ENCODE peak calls at places on chromosomes 5 and 9, in eight cellular contexts. M is CD8-positive, alpha-beta T cell; H is gastrocnemius medialis; N is uterus; Z is left ventricle myocardium inferior; A is GM06990; K is A673; P is WERI-Rb-1. D is an unnamed sample.

GRCh38 chr9:90054810-90055209 is 450.0 kb downstream of the GADD45G start:
- DNase-seq in Z (no peak), P (no peak), N (no peak), M (no peak), K (no peak), A (no peak), H (no peak), D (no peak)

GRCh38 chr9:34891386-34891785 is 66.7 kb upstream of the PHF24 start:
- DNase-seq in H (no peak), M (no peak), A (no peak), N (no peak), P (no peak), Z (no peak), K (no peak), D (no peak)

GRCh38 chr5:158623971-158624370 is 475.7 kb downstream of the EBF1 start:
- DNase-seq in Z (no peak), P (peak; percentile 76), N (no peak), K (no peak), H (no peak), A (no peak), M (no peak), D (no peak)

GRCh38 chr5:50709471-50709870 is 43.0 kb downstream of the PARP8 start:
- DNase-seq in N (no peak), Z (no peak), P (no peak), K (no peak), A (peak; percentile 18), H (no peak), M (no peak), D (no peak)

GRCh38 chr5:139371482-139372435 is 11.3 kb downstream of the SLC23A1 start:
- DNase-seq in Z (no peak), N (no peak), A (no peak), P (no peak), M (no peak), K (no peak), H (no peak), D (peak; percentile 38)

GRCh38 chr9:109799792-109800191 is 19.8 kb downstream of the PALM2AKAP2 start:
- DNase-seq in H (no peak), Z (no peak), N (no peak), K (no peak), P (no peak), A (no peak), M (no peak), D (no peak)

GRCh38 chr5:107619781-107620180 is 51.0 kb downstream of the EFNA5 start:
- DNase-seq in A (no peak), Z (no peak), K (no peak), M (no peak), P (no peak), N (no peak), H (no peak), D (no peak)

GRCh38 chr9:126702501-126703329 is 89.0 kb downstream of the LMX1B start:
- DNase-seq in N (no peak), A (no peak), H (no peak), Z (no peak), P (peak; percentile 90), K (peak; percentile 39), M (peak; percentile 48), D (peak; percentile 52)

GRCh38 chr5:151862811-151863472 is 61.7 kb downstream of the GLRA1 start:
- DNase-seq in M (no peak), A (peak; percentile 13), H (no peak), P (no peak), N (no peak), Z (no peak), K (no peak), D (no peak)

GRCh38 chr9:131608469-131609115 is 63.3 kb downstream of the PRRT1B start:
- DNase-seq in Z (peak; percentile 69), M (no peak), K (no peak), A (no peak), H (peak; percentile 79), P (no peak), N (peak; percentile 76), D (peak; percentile 93)

GRCh38 chr9:113275147-113276131 is at the start of the genes CDC26 and PRPF4:
- DNase-seq in Z (peak; percentile 96), K (peak; percentile 99), N (peak; percentile 97), P (peak; percentile 99), H (peak; percentile 93), M (peak; percentile 94), A (peak; percentile 95), D (peak; percentile 99)

GRCh38 chr9:113274474-113275146 is 762 bp downstream of the CDC26 start:
- DNase-seq in H (no peak), N (no peak), P (peak; percentile 51), A (peak; percentile 30), K (peak; percentile 72), Z (no peak), M (peak; percentile 34), D (no peak)

GRCh38 chr9:113281356-113281755 is 5.9 kb downstream of the PRPF4 start:
- DNase-seq in H (no peak), P (no peak), M (no peak), N (no peak), A (no peak), K (no peak), Z (no peak), D (no peak)

GRCh38 chr9:113278840-113279239 is 3.4 kb downstream of the PRPF4 start:
- DNase-seq in N (no peak), K (no peak), M (no peak), P (no peak), Z (no peak), H (no peak), A (no peak), D (no peak)
- H3K36me3 ChIP-seq in N (no peaks in the 10 kb centered on the region), K (peaks cover 67% of the 10 kb centered on the region), M (peaks cover 37% of the 10 kb centered on the region), P (peaks cover 74% of the 10 kb centered on the region), Z (peaks cover 72% of the 10 kb centered on the region), H (peaks cover 6% of the 10 kb centered on the region), A (peaks cover 13% of the 10 kb centered on the region), D (peaks cover 69% of the 10 kb centered on the region)

GRCh38 chr5:14467251-14467650 is 114.3 kb upstream of the OTULINL start:
- DNase-seq in M (no peak), Z (no peak), P (no peak), K (no peak), N (no peak), H (no peak), A (no peak), D (no peak)
- H3K36me3 ChIP-seq in M (no peaks in the 10 kb centered on the region), Z (peaks cover 80% of the 10 kb centered on the region), P (peaks cover 18% of the 10 kb centered on the region), K (peaks cover 23% of the 10 kb centered on the region), N (no peaks in the 10 kb centered on the region), H (no peaks in the 10 kb centered on the region), A (peaks cover 28% of the 10 kb centered on the region), D (peaks cover 40% of the 10 kb centered on the region)

GRCh38 chr5:178210073-178210526 is 5.8 kb downstream of the HNRNPAB start:
- DNase-seq in M (no peak), N (no peak), Z (no peak), P (no peak), H (no peak), A (no peak), K (no peak), D (peak; percentile 62)
- H3K36me3 ChIP-seq in M (peaks cover 84% of the 10 kb centered on the region), N (no peaks in the 10 kb centered on the region), Z (peaks cover 89% of the 10 kb centered on the region), P (peaks cover 98% of the 10 kb centered on the region), H (peaks cover 5% of the 10 kb centered on the region), A (peaks cover 71% of the 10 kb centered on the region), K (peaks cover 92% of the 10 kb centered on the region), D (peaks cover 76% of the 10 kb centered on the region)

GRCh38 chr9:117719161-117719560 is 15.0 kb downstream of the TLR4 start:
- DNase-seq in N (no peak), P (no peak), Z (no peak), K (no peak), A (no peak), H (no peak), M (no peak), D (no peak)

GRCh38 chr9:117718085-117718484 is 13.9 kb downstream of the TLR4 start:
- DNase-seq in K (no peak), M (no peak), P (no peak), Z (no peak), H (no peak), N (no peak), A (peak; percentile 43), D (no peak)

GRCh38 chr9:117718701-117719100 is 14.5 kb downstream of the TLR4 start:
- DNase-seq in Z (no peak), K (no peak), A (no peak), N (no peak), H (no peak), P (no peak), M (no peak), D (no peak)

GRCh38 chr9:117714282-117714681 is 10.1 kb downstream of the TLR4 start:
- DNase-seq in H (no peak), Z (no peak), N (no peak), P (peak; percentile 80), A (no peak), K (no peak), M (no peak), D (no peak)

DNA sequence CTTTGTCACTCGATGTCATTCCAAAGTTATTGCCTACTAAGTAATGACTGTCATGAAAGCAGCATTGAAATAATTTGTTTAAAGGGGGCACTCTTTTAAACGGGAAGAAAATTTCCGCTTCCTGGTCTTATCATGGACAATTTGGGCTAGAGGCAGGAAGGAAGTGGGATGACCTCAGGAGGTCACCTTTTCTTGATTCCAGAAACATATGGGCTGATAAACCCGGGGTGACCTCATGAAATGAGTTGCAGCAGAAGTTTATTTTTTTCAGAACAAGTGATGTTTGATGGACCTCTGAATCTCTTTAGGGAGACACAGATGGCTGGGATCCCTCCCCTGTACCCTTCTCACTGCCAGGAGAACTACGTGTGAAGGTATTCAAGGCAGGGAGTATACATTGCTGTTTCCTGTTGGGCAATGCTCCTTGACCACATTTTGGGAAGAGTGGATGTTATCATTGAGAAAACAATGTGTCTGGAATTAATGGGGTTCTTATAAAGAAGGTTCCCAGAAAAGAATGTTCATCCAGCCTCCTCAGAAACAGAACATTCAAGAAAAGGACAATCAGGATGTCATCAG is 11.3 kb downstream of the TLR4 start:
- DNase-seq in N (no peak), Z (no peak), M (no peak), H (no peak), P (no peak), K (no peak), A (no peak), D (no peak)
- H3K36me3 ChIP-seq in N (no peaks in the 10 kb centered on the region), Z (peaks cover 45% of the 10 kb centered on the region), M (no peaks in the 10 kb centered on the region), H (no peaks in the 10 kb centered on the region), P (no peaks in the 10 kb centered on the region), K (no peaks in the 10 kb centered on the region), A (no peaks in the 10 kb centered on the region), D (no peaks in the 10 kb centered on the region)

GRCh38 chr5:143207563-143208364 is 195.7 kb downstream of the NR3C1 start:
- DNase-seq in P (no peak), A (no peak), N (no peak), M (no peak), K (no peak), Z (no peak), H (no peak), D (no peak)
- H3K36me3 ChIP-seq in P (no peaks in the 10 kb centered on the region), A (no peaks in the 10 kb centered on the region), N (no peaks in the 10 kb centered on the region), M (no peaks in the 10 kb centered on the region), K (no peaks in the 10 kb centered on the region), Z (no peaks in the 10 kb centered on the region), H (no peaks in the 10 kb centered on the region), D (no peaks in the 10 kb centered on the region)

D was measured in sigmoid colon.